ENCODE peak calls at places on chromosomes 5 and 9, in eight cellular contexts. One of them, this sample, is unnamed.

GRCh38 chr5:126988021-126988569 is 42.3 kb downstream of the MARCHF3 start:
- DNase-seq in activated naive CD4-positive, alpha-beta T cell: no peak
- DNase-seq in PC-9: no peak
- DNase-seq in GM12891: no peak
- DNase-seq in AG10803: no peak
- DNase-seq in anterior cingulate cortex: no peak
- DNase-seq in RPMI7951: no peak
- DNase-seq in T-helper 22 cell: no peak
- DNase-seq in this sample: no peak

GRCh38 chr5:134114886-134115805 is 665 bp downstream of the TCF7 start:
- DNase-seq in activated naive CD4-positive, alpha-beta T cell: peak; percentile 32
- DNase-seq in PC-9: no peak
- DNase-seq in GM12891: no peak
- DNase-seq in AG10803: no peak
- DNase-seq in anterior cingulate cortex: no peak
- DNase-seq in RPMI7951: no peak
- DNase-seq in T-helper 22 cell: peak; percentile 71
- DNase-seq in this sample: no peak

GRCh38 chr5:56147106-56147505 is 86.0 kb downstream of the ANKRD55 start:
- DNase-seq in activated naive CD4-positive, alpha-beta T cell: no peak
- DNase-seq in PC-9: no peak
- DNase-seq in GM12891: no peak
- DNase-seq in AG10803: no peak
- DNase-seq in anterior cingulate cortex: no peak
- DNase-seq in RPMI7951: no peak
- DNase-seq in T-helper 22 cell: no peak
- DNase-seq in this sample: no peak

GRCh38 chr5:42656661-42657035 is 100.0 kb upstream of the CCDC152 start:
- DNase-seq in activated naive CD4-positive, alpha-beta T cell: no peak
- DNase-seq in PC-9: no peak
- DNase-seq in GM12891: no peak
- DNase-seq in AG10803: no peak
- DNase-seq in anterior cingulate cortex: no peak
- DNase-seq in RPMI7951: peak; percentile 14
- DNase-seq in T-helper 22 cell: no peak
- DNase-seq in this sample: no peak

GRCh38 chr9:124894741-124895170 is 32.8 kb downstream of the ARPC5L start:
- DNase-seq in activated naive CD4-positive, alpha-beta T cell: no peak
- DNase-seq in PC-9: no peak
- DNase-seq in GM12891: no peak
- DNase-seq in AG10803: peak; percentile 50
- DNase-seq in anterior cingulate cortex: no peak
- DNase-seq in RPMI7951: peak; percentile 42
- DNase-seq in T-helper 22 cell: no peak
- DNase-seq in this sample: peak; percentile 17

GRCh38 chr9:134128727-134129679 is 6.9 kb upstream of the WDR5 start:
- DNase-seq in activated naive CD4-positive, alpha-beta T cell: no peak
- DNase-seq in PC-9: no peak
- DNase-seq in GM12891: no peak
- DNase-seq in AG10803: no peak
- DNase-seq in anterior cingulate cortex: no peak
- DNase-seq in RPMI7951: no peak
- DNase-seq in T-helper 22 cell: no peak
- DNase-seq in this sample: no peak

GRCh38 chr5:115634343-115635132 is 8.7 kb upstream of the TMED7 start:
- DNase-seq in activated naive CD4-positive, alpha-beta T cell: peak; percentile 44
- DNase-seq in PC-9: peak; percentile 53
- DNase-seq in GM12891: no peak
- DNase-seq in AG10803: peak; percentile 73
- DNase-seq in anterior cingulate cortex: peak; percentile 69
- DNase-seq in RPMI7951: peak; percentile 77
- DNase-seq in T-helper 22 cell: peak; percentile 55
- DNase-seq in this sample: peak; percentile 51

GRCh38 chr9:98833090-98833956 is 25.9 kb downstream of the GALNT12 start:
- DNase-seq in activated naive CD4-positive, alpha-beta T cell: no peak
- DNase-seq in PC-9: no peak
- DNase-seq in GM12891: no peak
- DNase-seq in AG10803: no peak
- DNase-seq in anterior cingulate cortex: no peak
- DNase-seq in RPMI7951: peak; percentile 16
- DNase-seq in T-helper 22 cell: no peak
- DNase-seq in this sample: no peak

GRCh38 chr9:76592105-76593010 is 133.4 kb downstream of the GCNT1 start:
- DNase-seq in activated naive CD4-positive, alpha-beta T cell: no peak
- DNase-seq in PC-9: no peak
- DNase-seq in GM12891: no peak
- DNase-seq in AG10803: peak; percentile 81
- DNase-seq in anterior cingulate cortex: no peak
- DNase-seq in RPMI7951: peak; percentile 33
- DNase-seq in T-helper 22 cell: no peak
- DNase-seq in this sample: peak; percentile 48

GRCh38 chr5:89478856-89479255 is 595.9 kb upstream of the MEF2C start:
- DNase-seq in activated naive CD4-positive, alpha-beta T cell: no peak
- DNase-seq in PC-9: no peak
- DNase-seq in GM12891: no peak
- DNase-seq in AG10803: no peak
- DNase-seq in anterior cingulate cortex: no peak
- DNase-seq in RPMI7951: peak; percentile 16
- DNase-seq in T-helper 22 cell: no peak
- DNase-seq in this sample: no peak

GRCh38 chr9:36503172-36504153 is 69.2 kb upstream of the MELK start:
- DNase-seq in activated naive CD4-positive, alpha-beta T cell: no peak
- DNase-seq in PC-9: no peak
- DNase-seq in GM12891: no peak
- DNase-seq in AG10803: no peak
- DNase-seq in anterior cingulate cortex: no peak
- DNase-seq in RPMI7951: no peak
- DNase-seq in T-helper 22 cell: no peak
- DNase-seq in this sample: no peak

GRCh38 chr5:115939059-115939458 is 23.2 kb upstream of the LVRN start:
- DNase-seq in activated naive CD4-positive, alpha-beta T cell: no peak
- DNase-seq in PC-9: no peak
- DNase-seq in GM12891: no peak
- DNase-seq in AG10803: no peak
- DNase-seq in anterior cingulate cortex: no peak
- DNase-seq in RPMI7951: peak; percentile 31
- DNase-seq in T-helper 22 cell: no peak
- DNase-seq in this sample: no peak

GRCh38 chr5:33691846-33692245 is 199.9 kb downstream of the ADAMTS12 start:
- DNase-seq in activated naive CD4-positive, alpha-beta T cell: no peak
- DNase-seq in PC-9: no peak
- DNase-seq in GM12891: no peak
- DNase-seq in AG10803: no peak
- DNase-seq in anterior cingulate cortex: no peak
- DNase-seq in RPMI7951: peak; percentile 34
- DNase-seq in T-helper 22 cell: no peak
- DNase-seq in this sample: no peak

GRCh38 chr5:10679336-10679988 is 81.6 kb downstream of the DAP start:
- DNase-seq in activated naive CD4-positive, alpha-beta T cell: no peak
- DNase-seq in PC-9: no peak
- DNase-seq in GM12891: no peak
- DNase-seq in AG10803: no peak
- DNase-seq in anterior cingulate cortex: no peak
- DNase-seq in RPMI7951: no peak
- DNase-seq in T-helper 22 cell: no peak
- DNase-seq in this sample: no peak

GRCh38 chr9:115941561-115942315 is 211.9 kb upstream of the PAPPA start:
- DNase-seq in activated naive CD4-positive, alpha-beta T cell: no peak
- DNase-seq in PC-9: no peak
- DNase-seq in GM12891: no peak
- DNase-seq in AG10803: peak; percentile 42
- DNase-seq in anterior cingulate cortex: no peak
- DNase-seq in RPMI7951: peak; percentile 73
- DNase-seq in T-helper 22 cell: no peak
- DNase-seq in this sample: no peak

GRCh38 chr5:134252671-134253070 is 26.8 kb upstream of the PPP2CA start:
- DNase-seq in activated naive CD4-positive, alpha-beta T cell: no peak
- DNase-seq in PC-9: peak; percentile 85
- DNase-seq in GM12891: no peak
- DNase-seq in AG10803: peak; percentile 84
- DNase-seq in anterior cingulate cortex: no peak
- DNase-seq in RPMI7951: peak; percentile 73
- DNase-seq in T-helper 22 cell: no peak
- DNase-seq in this sample: no peak

GRCh38 chr9:107049046-107049824 is 186.3 kb downstream of the ZNF462 start:
- DNase-seq in activated naive CD4-positive, alpha-beta T cell: no peak
- DNase-seq in PC-9: no peak
- DNase-seq in GM12891: no peak
- DNase-seq in AG10803: peak; percentile 11
- DNase-seq in anterior cingulate cortex: no peak
- DNase-seq in RPMI7951: no peak
- DNase-seq in T-helper 22 cell: no peak
- DNase-seq in this sample: no peak

GRCh38 chr5:128195316-128195715 is 111.8 kb downstream of the SLC12A2 start:
- DNase-seq in activated naive CD4-positive, alpha-beta T cell: no peak
- DNase-seq in PC-9: no peak
- DNase-seq in GM12891: no peak
- DNase-seq in AG10803: peak; percentile 59
- DNase-seq in anterior cingulate cortex: no peak
- DNase-seq in RPMI7951: no peak
- DNase-seq in T-helper 22 cell: no peak
- DNase-seq in this sample: no peak

GRCh38 chr9:12822111-12822510 is 47.3 kb downstream of the LURAP1L start:
- DNase-seq in activated naive CD4-positive, alpha-beta T cell: no peak
- DNase-seq in PC-9: no peak
- DNase-seq in GM12891: no peak
- DNase-seq in AG10803: peak; percentile 20
- DNase-seq in anterior cingulate cortex: no peak
- DNase-seq in RPMI7951: no peak
- DNase-seq in T-helper 22 cell: no peak
- DNase-seq in this sample: no peak

GRCh38 chr5:135031813-135032612 is 2.0 kb downstream of the PITX1 start:
- DNase-seq in activated naive CD4-positive, alpha-beta T cell: no peak
- DNase-seq in PC-9: no peak
- DNase-seq in GM12891: no peak
- DNase-seq in AG10803: no peak
- DNase-seq in anterior cingulate cortex: no peak
- DNase-seq in RPMI7951: no peak
- DNase-seq in T-helper 22 cell: no peak
- DNase-seq in this sample: no peak

GRCh38 chr5:41985945-41986344 is 60.9 kb downstream of the FBXO4 start:
- DNase-seq in activated naive CD4-positive, alpha-beta T cell: no peak
- DNase-seq in PC-9: no peak
- DNase-seq in GM12891: no peak
- DNase-seq in AG10803: no peak
- DNase-seq in anterior cingulate cortex: no peak
- DNase-seq in RPMI7951: no peak
- DNase-seq in T-helper 22 cell: no peak
- DNase-seq in this sample: no peak

GRCh38 chr9:126374366-126374781 is 47.7 kb downstream of the MVB12B start:
- DNase-seq in activated naive CD4-positive, alpha-beta T cell: no peak
- DNase-seq in PC-9: no peak
- DNase-seq in GM12891: no peak
- DNase-seq in AG10803: no peak
- DNase-seq in anterior cingulate cortex: no peak
- DNase-seq in RPMI7951: no peak
- DNase-seq in T-helper 22 cell: no peak
- DNase-seq in this sample: no peak

GRCh38 chr9:131397100-131397790 is 3.4 kb downstream of the PRRC2B start:
- DNase-seq in activated naive CD4-positive, alpha-beta T cell: no peak
- DNase-seq in PC-9: peak; percentile 55
- DNase-seq in GM12891: no peak
- DNase-seq in AG10803: no peak
- DNase-seq in anterior cingulate cortex: no peak
- DNase-seq in RPMI7951: no peak
- DNase-seq in T-helper 22 cell: no peak
- DNase-seq in this sample: no peak

GRCh38 chr5:128537999-128538248 is at the start of gene FBN2:
- DNase-seq in activated naive CD4-positive, alpha-beta T cell: no peak
- DNase-seq in PC-9: no peak
- DNase-seq in GM12891: no peak
- DNase-seq in AG10803: no peak
- DNase-seq in anterior cingulate cortex: no peak
- DNase-seq in RPMI7951: no peak
- DNase-seq in T-helper 22 cell: no peak
- DNase-seq in this sample: no peak

GRCh38 chr5:32589431-32589830 is 4.1 kb downstream of the SUB1 start:
- DNase-seq in activated naive CD4-positive, alpha-beta T cell: no peak
- DNase-seq in PC-9: no peak
- DNase-seq in GM12891: no peak
- DNase-seq in AG10803: no peak
- DNase-seq in anterior cingulate cortex: no peak
- DNase-seq in RPMI7951: no peak
- DNase-seq in T-helper 22 cell: no peak
- DNase-seq in this sample: no peak

GRCh38 chr9:90642570-90643539 is at the start of gene DIRAS2:
- DNase-seq in activated naive CD4-positive, alpha-beta T cell: no peak
- DNase-seq in PC-9: peak; percentile 80
- DNase-seq in GM12891: no peak
- DNase-seq in AG10803: peak; percentile 44
- DNase-seq in anterior cingulate cortex: peak; percentile 74
- DNase-seq in RPMI7951: peak; percentile 29
- DNase-seq in T-helper 22 cell: no peak
- DNase-seq in this sample: peak; percentile 8

GRCh38 chr5:175520321-175520720 is 42.0 kb downstream of the SFXN1 start:
- DNase-seq in activated naive CD4-positive, alpha-beta T cell: no peak
- DNase-seq in PC-9: no peak
- DNase-seq in GM12891: no peak
- DNase-seq in AG10803: no peak
- DNase-seq in anterior cingulate cortex: no peak
- DNase-seq in RPMI7951: no peak
- DNase-seq in T-helper 22 cell: no peak
- DNase-seq in this sample: no peak

GRCh38 chr5:76426391-76426802 is 23.3 kb downstream of the IQGAP2 start:
- DNase-seq in activated naive CD4-positive, alpha-beta T cell: no peak
- DNase-seq in PC-9: no peak
- DNase-seq in GM12891: no peak
- DNase-seq in AG10803: no peak
- DNase-seq in anterior cingulate cortex: no peak
- DNase-seq in RPMI7951: no peak
- DNase-seq in T-helper 22 cell: no peak
- DNase-seq in this sample: no peak

GRCh38 chr9:91500509-91501011 is 76.9 kb upstream of the NFIL3 start:
- DNase-seq in activated naive CD4-positive, alpha-beta T cell: no peak
- DNase-seq in PC-9: peak; percentile 73
- DNase-seq in GM12891: no peak
- DNase-seq in AG10803: peak; percentile 63
- DNase-seq in anterior cingulate cortex: no peak
- DNase-seq in RPMI7951: peak; percentile 83
- DNase-seq in T-helper 22 cell: no peak
- DNase-seq in this sample: no peak

GRCh38 chr5:160342413-160342941 is 27.9 kb downstream of the C1QTNF2 start:
- DNase-seq in activated naive CD4-positive, alpha-beta T cell: no peak
- DNase-seq in PC-9: peak; percentile 41
- DNase-seq in GM12891: no peak
- DNase-seq in AG10803: peak; percentile 74
- DNase-seq in anterior cingulate cortex: no peak
- DNase-seq in RPMI7951: peak; percentile 82
- DNase-seq in T-helper 22 cell: no peak
- DNase-seq in this sample: peak; percentile 65

GRCh38 chr5:151141535-151141934 is 16.0 kb downstream of the ANXA6 start:
- DNase-seq in activated naive CD4-positive, alpha-beta T cell: peak; percentile 6
- DNase-seq in PC-9: no peak
- DNase-seq in GM12891: peak; percentile 60
- DNase-seq in AG10803: no peak
- DNase-seq in anterior cingulate cortex: no peak
- DNase-seq in RPMI7951: no peak
- DNase-seq in T-helper 22 cell: peak; percentile 56
- DNase-seq in this sample: no peak

GRCh38 chr9:16543691-16544090 is 326.8 kb downstream of the BNC2 start:
- DNase-seq in activated naive CD4-positive, alpha-beta T cell: no peak
- DNase-seq in PC-9: no peak
- DNase-seq in GM12891: no peak
- DNase-seq in AG10803: no peak
- DNase-seq in anterior cingulate cortex: no peak
- DNase-seq in RPMI7951: no peak
- DNase-seq in T-helper 22 cell: no peak
- DNase-seq in this sample: no peak

GRCh38 chr5:135890867-135891266 is 4.8 kb downstream of the IL9 start:
- DNase-seq in activated naive CD4-positive, alpha-beta T cell: no peak
- DNase-seq in PC-9: no peak
- DNase-seq in GM12891: no peak
- DNase-seq in AG10803: no peak
- DNase-seq in anterior cingulate cortex: no peak
- DNase-seq in RPMI7951: peak; percentile 49
- DNase-seq in T-helper 22 cell: peak; percentile 4
- DNase-seq in this sample: no peak

GRCh38 chr5:73945505-73945904 is 319.5 kb downstream of the ARHGEF28 start:
- DNase-seq in activated naive CD4-positive, alpha-beta T cell: no peak
- DNase-seq in PC-9: no peak
- DNase-seq in GM12891: no peak
- DNase-seq in AG10803: no peak
- DNase-seq in anterior cingulate cortex: no peak
- DNase-seq in RPMI7951: peak; percentile 15
- DNase-seq in T-helper 22 cell: no peak
- DNase-seq in this sample: no peak